ENCODE peak calls at places on chromosomes 4 and X, in four cellular contexts. Y is left lung, Q is neuronal stem cell, A is uterus. G is an unnamed sample.
A peak's percentile ranks its signal among the peaks of the same experiment; 100 is the strongest.

GRCh38 chr4:115110191-115111166 is 2.9 kb downstream of the NDST4 start:
- DNase-seq in Y (no peak), Q (no peak), A (no peak), G (no peak)

GRCh38 chrX:41921492-41922124 is 1.7 kb downstream of the CASK start:
- DNase-seq in Y (no peak), Q (no peak), A (no peak), G (peak; percentile 37)

GRCh38 chr4:96383349-96383748 is 543.5 kb downstream of the PDHA2 start:
- DNase-seq in Y (no peak), Q (no peak), A (no peak), G (no peak)

GRCh38 chr4:139768366-139768765 is 102.7 kb downstream of the MGST2 start:
- DNase-seq in Y (no peak), Q (no peak), A (no peak), G (no peak)

GRCh38 chr4:60403986-60404385 is 796.1 kb upstream of the ADGRL3 start:
- DNase-seq in Y (no peak), Q (no peak), A (no peak), G (no peak)

GRCh38 chr4:140049924-140050681 is 103.9 kb downstream of the MAML3 start:
- DNase-seq in Y (no peak), Q (no peak), A (no peak), G (no peak)

GRCh38 chrX:120753413-120754251 is 122.0 kb downstream of the CT47B1 start:
- DNase-seq in Y (no peak), Q (no peak), A (no peak), G (no peak)

GRCh38 chr4:48090621-48091020 is 43.4 kb downstream of the TXK start:
- DNase-seq in Y (no peak), Q (no peak), A (no peak), G (no peak)

GRCh38 chr4:74158561-74159396 is 861 bp downstream of the MTHFD2L start:
- DNase-seq in Y (no peak), Q (no peak), A (no peak), G (no peak)

GRCh38 chrX:118726887-118727685 is at the start of gene IL13RA1:
- DNase-seq in Y (peak; percentile 80), Q (peak; percentile 82), A (peak; percentile 80), G (peak; percentile 93)

GRCh38 chrX:66050140-66050569 is 10.3 kb upstream of the VSIG4 start:
- DNase-seq in Y (no peak), Q (no peak), A (no peak), G (no peak)

GRCh38 chr4:76982638-76983579 is 33.4 kb downstream of the SEPTIN11 start:
- DNase-seq in Y (no peak), Q (no peak), A (no peak), G (peak; percentile 8)

GRCh38 chr4:27861381-27861787 is 1000.7 kb downstream of the STIM2 start:
- DNase-seq in Y (no peak), Q (peak; percentile 49), A (no peak), G (peak; percentile 25)

GRCh38 chrX:46574337-46574940 is 874 bp downstream of the CHST7 start:
- DNase-seq in Y (no peak), Q (no peak), A (no peak), G (peak; percentile 12)

GRCh38 chr4:127781303-127782024 is 658 bp upstream of the HSPA4L start:
- DNase-seq in Y (peak; percentile 34), Q (peak; percentile 12), A (peak; percentile 58), G (no peak)

GRCh38 chrX:39772057-39772832 is 325.5 kb downstream of the BCOR start:
- DNase-seq in Y (no peak), Q (no peak), A (no peak), G (peak; percentile 81)

GRCh38 chr4:152290522-152290921 is 245.4 kb downstream of the FBXW7 start:
- DNase-seq in Y (no peak), Q (no peak), A (no peak), G (no peak)

GRCh38 chr4:7691061-7691460 is 248.6 kb downstream of the AFAP1 start:
- DNase-seq in Y (no peak), Q (no peak), A (no peak), G (no peak)

GRCh38 chrX:12206413-12206812 is 68.1 kb downstream of the FRMPD4 start:
- DNase-seq in Y (no peak), Q (no peak), A (no peak), G (no peak)

GRCh38 chrX:110722135-110722534 is 73.5 kb downstream of the CHRDL1 start:
- DNase-seq in Y (no peak), Q (no peak), A (no peak), G (no peak)

GRCh38 chr4:89353514-89353913 is 45.9 kb upstream of the GPRIN3 start:
- DNase-seq in Y (no peak), Q (no peak), A (no peak), G (no peak)

GRCh38 chrX:97835969-97836368 is 952.3 kb downstream of the RPA4 start:
- DNase-seq in Y (no peak), Q (no peak), A (no peak), G (no peak)

GRCh38 chr4:34108456-34108855 is 2135.9 kb downstream of the ARAP2 start:
- DNase-seq in Y (no peak), Q (no peak), A (no peak), G (no peak)

GRCh38 chr4:31741321-31741720 is 1021.2 kb downstream of the PCDH7 start:
- DNase-seq in Y (no peak), Q (no peak), A (no peak), G (no peak)

GRCh38 chr4:7668826-7669225 is 234.1 kb upstream of the PSAPL1 start:
- DNase-seq in Y (no peak), Q (no peak), A (no peak), G (no peak)

GRCh38 chr4:159677521-159677920 is 574.6 kb downstream of the RAPGEF2 start:
- DNase-seq in Y (no peak), Q (no peak), A (no peak), G (no peak)

GRCh38 chr4:78645853-78646757 is 94.5 kb downstream of the ANXA3 start:
- DNase-seq in Y (peak; percentile 70), Q (no peak), A (peak; percentile 75), G (peak; percentile 36)

GRCh38 chr4:78644744-78645330 is 93.3 kb downstream of the ANXA3 start:
- DNase-seq in Y (peak; percentile 68), Q (no peak), A (peak; percentile 47), G (peak; percentile 51)

GRCh38 chr4:78644063-78644691 is 92.6 kb downstream of the ANXA3 start:
- DNase-seq in Y (no peak), Q (no peak), A (no peak), G (no peak)

GRCh38 chr4:78647272-78647671 is 95.7 kb downstream of the ANXA3 start:
- DNase-seq in Y (no peak), Q (no peak), A (no peak), G (no peak)

GRCh38 chr4:78642934-78643333 is 91.4 kb downstream of the ANXA3 start:
- DNase-seq in Y (no peak), Q (no peak), A (no peak), G (no peak)
- H3K27ac ChIP-seq in Y (no peak overlapping the region), Q (no peak overlapping the region), A (no peak overlapping the region), G (no peak overlapping the region)

GRCh38 chrX:33183366-33183765 is 28.0 kb downstream of the DMD start:
- DNase-seq in Y (no peak), Q (no peak), A (peak; percentile 40), G (no peak)
- H3K27ac ChIP-seq in Y (no peak overlapping the region), Q (no peak overlapping the region), A (peak overlapping the region; percentile 54), G (no peak overlapping the region)

GRCh38 chrX:44897539-44897938 is 24.6 kb downstream of the KDM6A start:
- DNase-seq in Y (no peak), Q (no peak), A (no peak), G (no peak)

GRCh38 chrX:44903842-44904530 is 31.0 kb downstream of the KDM6A start:
- DNase-seq in Y (no peak), Q (no peak), A (no peak), G (no peak)

GRCh38 chrX:44903107-44903506 is 30.1 kb downstream of the KDM6A start:
- DNase-seq in Y (no peak), Q (no peak), A (no peak), G (peak; percentile 50)

GRCh38 chrX:44896566-44897186 is 23.7 kb downstream of the KDM6A start:
- DNase-seq in Y (no peak), Q (no peak), A (no peak), G (no peak)

GRCh38 chrX:44898411-44899221 is 25.6 kb downstream of the KDM6A start:
- DNase-seq in Y (no peak), Q (no peak), A (no peak), G (peak; percentile 20)
- H3K27ac ChIP-seq in Y (no peak overlapping the region), Q (no peak overlapping the region), A (no peak overlapping the region), G (no peak overlapping the region)

GRCh38 chr4:101258782-101259353 is 88.5 kb downstream of the PPP3CA start:
- DNase-seq in Y (no peak), Q (no peak), A (no peak), G (no peak)
- H3K27ac ChIP-seq in Y (no peak overlapping the region), Q (no peak overlapping the region), A (no peak overlapping the region), G (no peak overlapping the region)

DNA sequence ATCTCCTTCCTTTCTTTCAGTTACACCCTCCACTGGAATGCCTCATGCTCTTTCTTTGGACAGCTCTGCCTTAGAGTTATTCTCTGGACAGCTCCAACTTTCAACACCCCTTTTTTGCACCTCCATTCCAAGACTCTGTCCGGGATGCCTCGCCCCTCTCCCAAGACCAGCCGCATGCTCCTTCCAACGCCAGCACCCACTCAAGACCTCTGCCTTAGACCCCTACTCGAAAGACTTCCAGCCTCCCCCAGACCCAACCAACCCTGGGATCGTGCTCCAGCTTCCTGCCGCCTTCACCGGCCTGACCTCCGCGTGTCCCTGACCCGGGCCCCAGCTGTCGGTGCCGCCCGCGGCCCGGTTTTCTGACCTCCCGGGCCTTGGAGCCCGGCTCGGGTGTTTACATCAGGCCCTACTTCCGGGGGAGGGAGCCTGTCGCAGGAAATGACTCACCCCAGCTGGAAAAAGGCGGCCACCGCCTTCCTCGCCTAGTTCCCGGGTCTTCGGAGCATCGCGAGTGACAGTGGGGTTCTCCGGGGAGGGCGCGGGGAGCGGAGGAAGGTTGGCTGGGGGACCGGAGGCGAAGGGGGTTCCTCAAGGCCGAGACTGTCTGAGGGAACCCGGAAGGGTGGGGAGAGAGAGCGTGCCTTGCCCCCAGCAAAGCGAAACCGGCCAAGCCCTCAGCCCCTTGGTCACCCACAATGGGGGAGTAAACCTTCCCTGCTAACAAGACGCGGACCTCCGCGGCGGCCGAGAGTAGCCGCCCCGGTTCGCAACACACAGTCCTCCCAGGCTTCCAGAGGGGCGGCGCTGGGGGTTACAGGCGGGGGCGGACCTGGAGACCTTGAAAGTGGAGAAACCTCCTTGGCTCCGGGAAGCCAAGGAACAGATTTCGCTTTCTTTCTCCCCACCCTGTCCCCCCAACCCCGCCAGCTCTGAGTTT is at the start of gene WDR45:
- DNase-seq in Y (peak; percentile 80), Q (peak; percentile 31), A (peak; percentile 75), G (peak; percentile 51)
- H3K27ac ChIP-seq in Y (peak within 1 kb of the TSS; percentile 92), Q (no peak within 1 kb of the TSS), A (peak within 1 kb of the TSS; percentile 98), G (peak within 1 kb of the TSS; percentile 73)

G was measured in HepG2.